ENCODE peak calls at places on chromosomes 4 and X, in eight cellular contexts. One of them, this sample, is unnamed.

GRCh38 chr4:169070895-169071218 is 60.8 kb upstream of the CBR4 start:
- DNase-seq in esophagus squamous epithelium: no peak
- DNase-seq in fibroblast of mammary gland: peak; percentile 9
- DNase-seq in choroid plexus epithelial cell: peak; percentile 36
- DNase-seq in tibial nerve: no peak
- DNase-seq in coronary artery: no peak
- DNase-seq in uterus: no peak
- DNase-seq in cardiac muscle cell: peak; percentile 33
- DNase-seq in this sample: no peak

GRCh38 chrX:129706395-129707072 is 32.2 kb upstream of the XPNPEP2 start:
- DNase-seq in esophagus squamous epithelium: no peak
- DNase-seq in fibroblast of mammary gland: no peak
- DNase-seq in choroid plexus epithelial cell: peak; percentile 35
- DNase-seq in tibial nerve: no peak
- DNase-seq in coronary artery: peak; percentile 69
- DNase-seq in uterus: no peak
- DNase-seq in cardiac muscle cell: peak; percentile 32
- DNase-seq in this sample: peak; percentile 12

GRCh38 chr4:123301942-123302341 is 94.7 kb upstream of the SPRY1 start:
- DNase-seq in esophagus squamous epithelium: no peak
- DNase-seq in fibroblast of mammary gland: no peak
- DNase-seq in choroid plexus epithelial cell: no peak
- DNase-seq in tibial nerve: no peak
- DNase-seq in coronary artery: no peak
- DNase-seq in uterus: no peak
- DNase-seq in cardiac muscle cell: no peak
- DNase-seq in this sample: no peak

GRCh38 chrX:68186552-68187262 is 246.6 kb downstream of the OPHN1 start:
- DNase-seq in esophagus squamous epithelium: no peak
- DNase-seq in fibroblast of mammary gland: peak; percentile 46
- DNase-seq in choroid plexus epithelial cell: peak; percentile 8
- DNase-seq in tibial nerve: no peak
- DNase-seq in coronary artery: no peak
- DNase-seq in uterus: no peak
- DNase-seq in cardiac muscle cell: no peak
- DNase-seq in this sample: peak; percentile 8

GRCh38 chr4:102683846-102684581 is 76.8 kb downstream of the MANBA start:
- DNase-seq in esophagus squamous epithelium: no peak
- DNase-seq in fibroblast of mammary gland: no peak
- DNase-seq in choroid plexus epithelial cell: peak; percentile 38
- DNase-seq in tibial nerve: no peak
- DNase-seq in coronary artery: no peak
- DNase-seq in uterus: no peak
- DNase-seq in cardiac muscle cell: no peak
- DNase-seq in this sample: no peak

GRCh38 chr4:76036855-76037254 is 985 bp upstream of the CXCL11 start:
- DNase-seq in esophagus squamous epithelium: no peak
- DNase-seq in fibroblast of mammary gland: no peak
- DNase-seq in choroid plexus epithelial cell: no peak
- DNase-seq in tibial nerve: no peak
- DNase-seq in coronary artery: no peak
- DNase-seq in uterus: no peak
- DNase-seq in cardiac muscle cell: no peak
- DNase-seq in this sample: no peak

GRCh38 chrX:23634181-23634580 is 33.1 kb upstream of the PRDX4 start:
- DNase-seq in esophagus squamous epithelium: no peak
- DNase-seq in fibroblast of mammary gland: peak; percentile 22
- DNase-seq in choroid plexus epithelial cell: peak; percentile 18
- DNase-seq in tibial nerve: no peak
- DNase-seq in coronary artery: no peak
- DNase-seq in uterus: no peak
- DNase-seq in cardiac muscle cell: no peak
- DNase-seq in this sample: no peak

GRCh38 chrX:37883196-37883595 is 35.8 kb upstream of the DYNLT3 start:
- DNase-seq in esophagus squamous epithelium: no peak
- DNase-seq in fibroblast of mammary gland: no peak
- DNase-seq in choroid plexus epithelial cell: peak; percentile 10
- DNase-seq in tibial nerve: no peak
- DNase-seq in coronary artery: no peak
- DNase-seq in uterus: no peak
- DNase-seq in cardiac muscle cell: no peak
- DNase-seq in this sample: no peak

GRCh38 chrX:96453139-96453538 is 231.5 kb upstream of the DIAPH2 start:
- DNase-seq in esophagus squamous epithelium: no peak
- DNase-seq in fibroblast of mammary gland: no peak
- DNase-seq in choroid plexus epithelial cell: no peak
- DNase-seq in tibial nerve: no peak
- DNase-seq in coronary artery: no peak
- DNase-seq in uterus: no peak
- DNase-seq in cardiac muscle cell: no peak
- DNase-seq in this sample: no peak

GRCh38 chrX:19225906-19226305 is 103.6 kb upstream of the ADGRG2 start:
- DNase-seq in esophagus squamous epithelium: no peak
- DNase-seq in fibroblast of mammary gland: peak; percentile 18
- DNase-seq in choroid plexus epithelial cell: peak; percentile 14
- DNase-seq in tibial nerve: no peak
- DNase-seq in coronary artery: no peak
- DNase-seq in uterus: no peak
- DNase-seq in cardiac muscle cell: peak; percentile 3
- DNase-seq in this sample: no peak

GRCh38 chr4:149885896-149886295 is 70.3 kb upstream of the IQCM start:
- DNase-seq in esophagus squamous epithelium: no peak
- DNase-seq in fibroblast of mammary gland: peak; percentile 53
- DNase-seq in choroid plexus epithelial cell: peak; percentile 35
- DNase-seq in tibial nerve: no peak
- DNase-seq in coronary artery: no peak
- DNase-seq in uterus: no peak
- DNase-seq in cardiac muscle cell: no peak
- DNase-seq in this sample: peak; percentile 87

GRCh38 chr4:176981074-176981473 is 188.4 kb upstream of the VEGFC start:
- DNase-seq in esophagus squamous epithelium: no peak
- DNase-seq in fibroblast of mammary gland: peak; percentile 12
- DNase-seq in choroid plexus epithelial cell: no peak
- DNase-seq in tibial nerve: no peak
- DNase-seq in coronary artery: no peak
- DNase-seq in uterus: no peak
- DNase-seq in cardiac muscle cell: no peak
- DNase-seq in this sample: no peak

GRCh38 chr4:4502694-4503311 is 39.0 kb downstream of the STX18 start:
- DNase-seq in esophagus squamous epithelium: no peak
- DNase-seq in fibroblast of mammary gland: no peak
- DNase-seq in choroid plexus epithelial cell: peak; percentile 90
- DNase-seq in tibial nerve: no peak
- DNase-seq in coronary artery: no peak
- DNase-seq in uterus: no peak
- DNase-seq in cardiac muscle cell: peak; percentile 66
- DNase-seq in this sample: peak; percentile 33

GRCh38 chr4:8035371-8035780 is 95.7 kb upstream of the AFAP1 start:
- DNase-seq in esophagus squamous epithelium: no peak
- DNase-seq in fibroblast of mammary gland: peak; percentile 6
- DNase-seq in choroid plexus epithelial cell: peak; percentile 83
- DNase-seq in tibial nerve: no peak
- DNase-seq in coronary artery: no peak
- DNase-seq in uterus: no peak
- DNase-seq in cardiac muscle cell: peak; percentile 76
- DNase-seq in this sample: peak; percentile 33

GRCh38 chr4:40550900-40551546 is 78.6 kb downstream of the RBM47 start:
- DNase-seq in esophagus squamous epithelium: no peak
- DNase-seq in fibroblast of mammary gland: peak; percentile 53
- DNase-seq in choroid plexus epithelial cell: peak; percentile 72
- DNase-seq in tibial nerve: no peak
- DNase-seq in coronary artery: no peak
- DNase-seq in uterus: no peak
- DNase-seq in cardiac muscle cell: peak; percentile 69
- DNase-seq in this sample: peak; percentile 42

GRCh38 chr4:15874671-15875070 is 63.9 kb downstream of the FGFBP1 start:
- DNase-seq in esophagus squamous epithelium: no peak
- DNase-seq in fibroblast of mammary gland: no peak
- DNase-seq in choroid plexus epithelial cell: no peak
- DNase-seq in tibial nerve: no peak
- DNase-seq in coronary artery: no peak
- DNase-seq in uterus: no peak
- DNase-seq in cardiac muscle cell: no peak
- DNase-seq in this sample: no peak

GRCh38 chr4:30952526-30953219 is 232.5 kb downstream of the PCDH7 start:
- DNase-seq in esophagus squamous epithelium: no peak
- DNase-seq in fibroblast of mammary gland: no peak
- DNase-seq in choroid plexus epithelial cell: no peak
- DNase-seq in tibial nerve: no peak
- DNase-seq in coronary artery: no peak
- DNase-seq in uterus: no peak
- DNase-seq in cardiac muscle cell: no peak
- DNase-seq in this sample: no peak

GRCh38 chr4:159374749-159375535 is 272.1 kb downstream of the RAPGEF2 start:
- DNase-seq in esophagus squamous epithelium: no peak
- DNase-seq in fibroblast of mammary gland: no peak
- DNase-seq in choroid plexus epithelial cell: peak; percentile 84
- DNase-seq in tibial nerve: no peak
- DNase-seq in coronary artery: no peak
- DNase-seq in uterus: no peak
- DNase-seq in cardiac muscle cell: peak; percentile 70
- DNase-seq in this sample: peak; percentile 91

GRCh38 chr4:113292371-113293042 is 243.1 kb downstream of the ANK2 start:
- DNase-seq in esophagus squamous epithelium: no peak
- DNase-seq in fibroblast of mammary gland: peak; percentile 45
- DNase-seq in choroid plexus epithelial cell: peak; percentile 61
- DNase-seq in tibial nerve: no peak
- DNase-seq in coronary artery: no peak
- DNase-seq in uterus: peak; percentile 52
- DNase-seq in cardiac muscle cell: peak; percentile 38
- DNase-seq in this sample: peak; percentile 77

GRCh38 chr4:112807083-112807482 is 170.1 kb downstream of the LARP7 start:
- DNase-seq in esophagus squamous epithelium: no peak
- DNase-seq in fibroblast of mammary gland: no peak
- DNase-seq in choroid plexus epithelial cell: no peak
- DNase-seq in tibial nerve: no peak
- DNase-seq in coronary artery: no peak
- DNase-seq in uterus: no peak
- DNase-seq in cardiac muscle cell: no peak
- DNase-seq in this sample: no peak

GRCh38 chr4:38570647-38571326 is 93.2 kb upstream of the KLF3 start:
- DNase-seq in esophagus squamous epithelium: no peak
- DNase-seq in fibroblast of mammary gland: no peak
- DNase-seq in choroid plexus epithelial cell: no peak
- DNase-seq in tibial nerve: no peak
- DNase-seq in coronary artery: no peak
- DNase-seq in uterus: no peak
- DNase-seq in cardiac muscle cell: no peak
- DNase-seq in this sample: no peak

GRCh38 chrX:153537080-153537479 is 19.6 kb downstream of the ATP2B3 start:
- DNase-seq in esophagus squamous epithelium: no peak
- DNase-seq in fibroblast of mammary gland: no peak
- DNase-seq in choroid plexus epithelial cell: no peak
- DNase-seq in tibial nerve: no peak
- DNase-seq in coronary artery: no peak
- DNase-seq in uterus: no peak
- DNase-seq in cardiac muscle cell: no peak
- DNase-seq in this sample: no peak

GRCh38 chr4:118036336-118036735 is 2.0 kb downstream of the NDST3 start:
- DNase-seq in esophagus squamous epithelium: no peak
- DNase-seq in fibroblast of mammary gland: no peak
- DNase-seq in choroid plexus epithelial cell: no peak
- DNase-seq in tibial nerve: no peak
- DNase-seq in coronary artery: no peak
- DNase-seq in uterus: no peak
- DNase-seq in cardiac muscle cell: no peak
- DNase-seq in this sample: no peak

GRCh38 chr4:154010377-154010776 is 221.5 kb upstream of the SFRP2 start:
- DNase-seq in esophagus squamous epithelium: no peak
- DNase-seq in fibroblast of mammary gland: peak; percentile 83
- DNase-seq in choroid plexus epithelial cell: no peak
- DNase-seq in tibial nerve: no peak
- DNase-seq in coronary artery: no peak
- DNase-seq in uterus: peak; percentile 83
- DNase-seq in cardiac muscle cell: no peak
- DNase-seq in this sample: peak; percentile 59

GRCh38 chrX:49627030-49627777 is 28.4 kb downstream of the GAGE1 start:
- DNase-seq in esophagus squamous epithelium: no peak
- DNase-seq in fibroblast of mammary gland: peak; percentile 3
- DNase-seq in choroid plexus epithelial cell: no peak
- DNase-seq in tibial nerve: no peak
- DNase-seq in coronary artery: no peak
- DNase-seq in uterus: no peak
- DNase-seq in cardiac muscle cell: peak; percentile 9
- DNase-seq in this sample: peak; percentile 0
- TF ChIP-seq CTCF in esophagus squamous epithelium: no peak
- TF ChIP-seq CTCF in fibroblast of mammary gland: peak; percentile 27
- TF ChIP-seq CTCF in choroid plexus epithelial cell: no peak
- TF ChIP-seq CTCF in tibial nerve: no peak
- TF ChIP-seq CTCF in coronary artery: no peak
- TF ChIP-seq CTCF in uterus: no peak
- TF ChIP-seq CTCF in cardiac muscle cell: peak; percentile 20
- TF ChIP-seq CTCF in this sample: no peak

GRCh38 chr4:89283975-89284556 is 23.5 kb downstream of the GPRIN3 start:
- DNase-seq in esophagus squamous epithelium: no peak
- DNase-seq in fibroblast of mammary gland: no peak
- DNase-seq in choroid plexus epithelial cell: no peak
- DNase-seq in tibial nerve: no peak
- DNase-seq in coronary artery: no peak
- DNase-seq in uterus: no peak
- DNase-seq in cardiac muscle cell: no peak
- DNase-seq in this sample: no peak
- H3K4me3 ChIP-seq in esophagus squamous epithelium: no peak overlapping the region
- H3K4me3 ChIP-seq in fibroblast of mammary gland: no peak overlapping the region
- H3K4me3 ChIP-seq in choroid plexus epithelial cell: no peak overlapping the region
- H3K4me3 ChIP-seq in tibial nerve: no peak overlapping the region
- H3K4me3 ChIP-seq in coronary artery: no peak overlapping the region
- H3K4me3 ChIP-seq in uterus: no peak overlapping the region
- H3K4me3 ChIP-seq in cardiac muscle cell: no peak overlapping the region
- H3K4me3 ChIP-seq in this sample: no peak overlapping the region

GRCh38 chrX:101617211-101618191 is at the start of gene ARMCX6:
- DNase-seq in esophagus squamous epithelium: peak; percentile 12
- DNase-seq in fibroblast of mammary gland: peak; percentile 74
- DNase-seq in choroid plexus epithelial cell: peak; percentile 72
- DNase-seq in tibial nerve: peak; percentile 70
- DNase-seq in coronary artery: peak; percentile 87
- DNase-seq in uterus: peak; percentile 76
- DNase-seq in cardiac muscle cell: peak; percentile 79
- DNase-seq in this sample: peak; percentile 72
- TF ChIP-seq CTCF in esophagus squamous epithelium: peak; percentile 10
- TF ChIP-seq CTCF in fibroblast of mammary gland: peak; percentile 20
- TF ChIP-seq CTCF in choroid plexus epithelial cell: peak; percentile 51
- TF ChIP-seq CTCF in tibial nerve: peak; percentile 18
- TF ChIP-seq CTCF in coronary artery: no peak
- TF ChIP-seq CTCF in uterus: peak; percentile 21
- TF ChIP-seq CTCF in cardiac muscle cell: peak; percentile 29
- TF ChIP-seq CTCF in this sample: peak; percentile 42

DNA sequence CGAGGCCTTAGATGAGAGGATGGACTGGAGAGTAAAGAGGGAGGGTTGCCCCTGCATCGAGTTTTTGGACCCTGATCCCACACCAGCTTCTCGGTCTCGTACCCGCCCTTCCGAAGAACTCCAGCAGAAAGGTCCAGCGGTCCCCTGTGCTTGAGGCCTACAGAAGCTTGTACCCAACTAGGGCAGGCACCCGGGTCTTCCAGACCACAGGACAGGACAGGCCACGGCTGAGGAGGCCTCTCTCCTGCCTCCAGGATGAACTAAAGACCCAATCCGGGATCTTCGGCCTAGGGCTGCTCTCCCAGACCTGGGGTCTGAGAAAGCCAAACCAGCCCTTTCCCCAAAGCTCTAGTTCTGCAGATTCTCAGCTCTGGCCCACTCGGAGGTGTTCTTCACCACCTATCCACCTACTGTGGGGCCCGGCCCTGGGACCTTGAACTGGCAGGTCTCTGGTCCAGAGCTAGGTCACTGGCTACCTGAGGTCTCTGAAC is 1.2 kb downstream of the NKX3-2 start:
- DNase-seq in esophagus squamous epithelium: no peak
- DNase-seq in fibroblast of mammary gland: no peak
- DNase-seq in choroid plexus epithelial cell: no peak
- DNase-seq in tibial nerve: no peak
- DNase-seq in coronary artery: no peak
- DNase-seq in uterus: no peak
- DNase-seq in cardiac muscle cell: no peak
- DNase-seq in this sample: no peak
- H3K4me3 ChIP-seq in esophagus squamous epithelium: no peak overlapping the region
- H3K4me3 ChIP-seq in fibroblast of mammary gland: no peak overlapping the region
- H3K4me3 ChIP-seq in choroid plexus epithelial cell: no peak overlapping the region
- H3K4me3 ChIP-seq in tibial nerve: no peak overlapping the region
- H3K4me3 ChIP-seq in coronary artery: no peak overlapping the region
- H3K4me3 ChIP-seq in uterus: no peak overlapping the region
- H3K4me3 ChIP-seq in cardiac muscle cell: no peak overlapping the region
- H3K4me3 ChIP-seq in this sample: no peak overlapping the region

This sample was measured in AG10803.